ENCODE peak calls at places on chromosome 9, in five cellular contexts. U is heart left ventricle; K is esophagus squamous epithelium; E is CD8-positive, alpha-beta T cell; S is aorta. Z is an unnamed sample.

GRCh38 chr9:35464056-35465025 is 25.6 kb upstream of the RUSC2 start:
- DNase-seq in U (no peak), K (no peak), E (no peak), S (no peak), Z (no peak)

GRCh38 chr9:132043708-132044107 is 36.0 kb downstream of the MED27 start:
- DNase-seq in U (no peak), K (no peak), E (no peak), S (no peak), Z (no peak)

GRCh38 chr9:116267021-116267420 is 113.4 kb downstream of the PAPPA start:
- DNase-seq in U (no peak), K (no peak), E (no peak), S (no peak), Z (no peak)

GRCh38 chr9:122954253-122954691 is 13.5 kb downstream of the RABGAP1 start:
- DNase-seq in U (no peak), K (no peak), E (no peak), S (no peak), Z (no peak)

GRCh38 chr9:752681-753200 is 88.8 kb upstream of the DMRT1 start:
- DNase-seq in U (no peak), K (no peak), E (no peak), S (no peak), Z (no peak)

GRCh38 chr9:2116073-2116472 is 100.9 kb downstream of the SMARCA2 start:
- DNase-seq in U (no peak), K (no peak), E (no peak), S (no peak), Z (no peak)

GRCh38 chr9:18256574-18256973 is 217.4 kb upstream of the ADAMTSL1 start:
- DNase-seq in U (no peak), K (no peak), E (no peak), S (no peak), Z (no peak)

GRCh38 chr9:111037744-111038335 is 430 bp downstream of the LPAR1 start:
- DNase-seq in U (peak), K (no peak), E (no peak), S (peak), Z (no peak)

GRCh38 chr9:138114501-138115245 is 237.1 kb downstream of the CACNA1B start:
- DNase-seq in U (no peak), K (no peak), E (no peak), S (no peak), Z (no peak)

GRCh38 chr9:20664501-20664900 is 19.6 kb upstream of the FOCAD start:
- DNase-seq in U (no peak), K (no peak), E (no peak), S (no peak), Z (no peak)

GRCh38 chr9:20321683-20322082 is 300.6 kb downstream of the MLLT3 start:
- DNase-seq in U (no peak), K (no peak), E (peak), S (no peak), Z (no peak)

GRCh38 chr9:78030553-78031270 is 899 bp downstream of the GNAQ start:
- DNase-seq in U (peak), K (no peak), E (peak), S (peak), Z (no peak)

GRCh38 chr9:29999645-30000044 is 2384.8 kb upstream of the ACO1 start:
- DNase-seq in U (no peak), K (no peak), E (no peak), S (no peak), Z (no peak)

GRCh38 chr9:129879103-129879699 is 43.9 kb downstream of the USP20 start:
- DNase-seq in U (no peak), K (no peak), E (no peak), S (no peak), Z (no peak)

GRCh38 chr9:21559402-21560280 is 77.5 kb upstream of the IFNE start:
- DNase-seq in U (peak), K (no peak), E (peak), S (peak), Z (no peak)

GRCh38 chr9:117696141-117696540 is 8.1 kb upstream of the TLR4 start:
- DNase-seq in U (no peak), K (no peak), E (no peak), S (no peak), Z (no peak)

GRCh38 chr9:75903785-75904360 is 13.4 kb downstream of the PCSK5 start:
- DNase-seq in U (no peak), K (no peak), E (no peak), S (no peak), Z (no peak)

GRCh38 chr9:93945400-93946337 is 9.5 kb downstream of the BARX1 start:
- DNase-seq in U (peak), K (no peak), E (no peak), S (no peak), Z (no peak)

GRCh38 chr9:504921-505821 is 290.5 kb downstream of the DOCK8 start:
- DNase-seq in U (peak), K (no peak), E (peak), S (peak), Z (no peak)

GRCh38 chr9:95167998-95168397 is 149.5 kb downstream of the FANCC start:
- DNase-seq in U (no peak), K (no peak), E (peak), S (no peak), Z (peak)

GRCh38 chr9:93968451-93969327 is 13.5 kb upstream of the BARX1 start:
- DNase-seq in U (no peak), K (no peak), E (no peak), S (no peak), Z (no peak)

GRCh38 chr9:135501261-135502167 is 1.0 kb downstream of the MRPS2 start:
- DNase-seq in U (peak), K (no peak), E (no peak), S (peak), Z (no peak)

GRCh38 chr9:97511762-97512429 is 10.4 kb downstream of the TMOD1 start:
- DNase-seq in U (no peak), K (no peak), E (no peak), S (no peak), Z (no peak)

GRCh38 chr9:27529316-27530278 is at the start of gene MOB3B:
- DNase-seq in U (peak), K (peak), E (peak), S (peak), Z (no peak)

GRCh38 chr9:73151653-73152382 is at the start of gene ANXA1:
- DNase-seq in U (no peak), K (no peak), E (no peak), S (no peak), Z (no peak)

GRCh38 chr9:31908158-31908890 is 476.1 kb upstream of the ACO1 start:
- DNase-seq in U (no peak), K (no peak), E (no peak), S (no peak), Z (no peak)

DNA sequence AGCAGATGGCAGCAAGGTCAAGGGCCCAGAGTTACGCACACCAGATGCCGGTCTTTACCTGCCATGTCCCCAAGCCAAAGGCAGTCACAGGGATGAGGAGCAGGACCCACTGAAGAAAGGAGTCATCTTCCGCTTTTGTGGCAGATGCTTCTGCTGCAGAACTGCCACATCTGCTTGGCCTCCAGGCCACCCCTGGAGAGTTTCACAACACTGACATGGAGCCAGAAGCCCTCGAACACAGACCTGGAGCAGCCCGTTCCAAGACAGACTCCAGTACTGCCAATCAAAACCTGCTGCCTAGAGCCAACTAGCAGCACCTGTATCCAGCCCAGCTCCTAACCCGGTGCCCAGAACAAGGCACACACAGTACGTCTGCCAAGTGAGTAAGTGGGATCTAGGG is 1.5 kb downstream of the SURF1 start:
- DNase-seq in U (no peak), K (no peak), E (no peak), S (no peak), Z (no peak)
- H3K4me3 ChIP-seq in U (peak), K (no peak), E (no peak), S (no peak), Z (peak)

GRCh38 chr9:101229606-101230005 is 155.2 kb downstream of the BAAT start:
- DNase-seq in U (no peak), K (no peak), E (no peak), S (no peak), Z (no peak)

GRCh38 chr9:101232405-101232977 is 152.3 kb downstream of the BAAT start:
- DNase-seq in U (no peak), K (no peak), E (no peak), S (no peak), Z (no peak)

DNA sequence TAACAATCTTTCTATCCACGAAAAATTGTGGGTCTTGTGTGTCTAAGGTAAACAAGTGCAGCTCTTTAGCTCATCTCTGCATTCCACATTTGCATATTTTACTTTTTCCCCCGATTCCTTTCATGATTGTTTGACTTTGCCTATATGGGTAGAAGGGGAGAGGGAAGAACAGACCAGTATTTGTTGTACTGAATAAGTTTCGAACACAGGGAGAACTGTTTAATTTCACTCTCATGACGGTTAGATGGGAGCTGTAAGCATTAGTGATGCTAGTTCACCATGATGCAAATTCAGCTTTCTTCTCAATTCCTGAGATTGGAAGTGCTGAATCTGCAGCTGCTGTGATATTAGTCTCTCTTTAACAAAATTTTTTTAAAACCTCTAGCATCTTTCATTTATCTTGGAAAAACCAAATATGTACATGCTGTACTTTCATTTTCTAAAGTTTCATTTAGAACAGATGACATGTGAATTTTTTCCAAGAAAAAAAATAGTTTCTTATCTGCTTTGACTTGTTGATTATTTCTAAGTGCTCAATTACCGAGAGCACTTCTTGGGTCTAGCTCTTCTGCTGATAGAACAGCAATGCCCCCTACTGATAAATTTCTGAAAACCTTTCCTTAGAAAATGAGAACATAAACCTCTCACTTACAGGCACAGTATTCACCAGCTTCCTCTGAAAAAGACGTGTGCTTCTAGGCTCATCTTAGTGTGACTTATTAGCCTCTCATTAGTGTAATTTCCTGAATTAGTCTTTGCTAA is 149.5 kb downstream of the BAAT start:
- DNase-seq in U (no peak), K (no peak), E (no peak), S (no peak), Z (no peak)
- H3K4me3 ChIP-seq in U (no peak), K (no peak), E (no peak), S (no peak), Z (no peak)

GRCh38 chr9:128818839-128819715 is 777 bp downstream of the ENDOG start:
- DNase-seq in U (peak), K (no peak), E (peak), S (no peak), Z (no peak)
- H3K4me3 ChIP-seq in U (peak), K (peak), E (peak), S (peak), Z (peak)

DNA sequence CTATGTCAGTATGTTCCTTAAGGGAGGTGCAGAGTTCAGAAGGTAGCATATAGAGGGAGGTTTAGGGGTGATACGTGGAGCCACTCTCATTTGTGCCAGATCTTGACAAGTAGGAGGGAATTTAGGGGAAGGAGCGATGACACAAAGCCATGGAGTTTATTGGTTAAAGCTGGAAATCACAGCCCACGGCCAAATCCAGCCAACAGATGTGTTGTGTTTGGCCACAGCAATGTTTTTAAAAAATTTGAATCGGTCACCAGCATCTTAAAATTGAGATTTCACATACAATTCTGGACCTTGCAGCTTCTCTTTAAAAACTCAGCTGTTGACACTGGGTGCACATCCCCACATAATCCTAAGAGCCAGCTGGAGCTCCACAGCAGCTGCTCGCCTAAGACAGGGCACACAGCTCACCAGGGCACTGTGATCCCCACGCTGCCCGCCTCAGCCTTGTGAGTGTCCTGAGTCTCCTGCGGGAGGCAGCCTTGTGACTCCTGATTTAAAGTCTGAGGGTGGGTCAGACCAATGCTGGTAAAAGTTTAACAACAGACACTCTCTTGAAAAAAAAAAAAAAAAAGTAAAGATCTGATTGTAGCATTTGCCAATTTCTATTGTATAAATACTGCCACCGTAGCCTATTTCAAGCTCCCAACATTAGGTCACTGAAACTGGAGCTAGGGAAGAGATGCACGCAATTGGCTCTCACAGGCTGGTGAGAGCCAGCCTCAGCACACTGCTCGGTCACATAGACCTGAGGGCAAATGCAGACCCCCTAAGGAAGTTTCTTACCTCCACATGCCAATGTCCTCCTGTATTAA is 124.9 kb downstream of the HSD17B3 start:
- DNase-seq in U (no peak), K (no peak), E (no peak), S (no peak), Z (no peak)
- H3K4me3 ChIP-seq in U (no peak), K (no peak), E (no peak), S (no peak), Z (no peak)

DNA sequence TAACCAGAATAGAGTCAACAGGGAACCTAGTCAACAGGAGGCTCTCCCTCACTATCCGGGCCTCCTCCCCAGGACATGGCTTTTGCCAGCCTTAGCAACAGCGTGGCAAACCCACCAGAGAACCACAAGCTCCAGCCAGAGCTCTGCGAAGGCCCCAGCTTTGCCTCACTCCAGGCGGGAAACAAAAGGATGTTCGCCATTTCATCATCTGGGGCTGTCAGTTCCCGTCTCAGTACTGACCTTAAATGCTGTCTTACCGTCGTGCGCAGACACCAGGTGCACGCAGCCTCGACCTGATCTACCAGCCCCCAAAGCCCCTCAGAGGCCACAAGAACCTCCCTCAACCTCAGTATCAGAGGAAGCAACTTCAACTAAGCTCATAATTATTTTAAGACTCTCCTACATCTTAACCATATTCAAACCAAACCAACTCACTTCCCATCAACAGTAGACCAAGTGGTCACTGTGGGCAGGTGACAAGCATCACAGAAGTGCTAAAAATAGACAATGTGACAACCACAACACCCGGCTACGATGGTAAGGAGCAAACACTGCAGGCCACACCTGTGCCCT is 71.4 kb downstream of the SEMA4D start:
- DNase-seq in U (peak), K (no peak), E (no peak), S (peak), Z (no peak)
- H3K4me3 ChIP-seq in U (no peak), K (no peak), E (peak), S (no peak), Z (no peak)

GRCh38 chr9:16870606-16871357 is at the start of gene BNC2:
- DNase-seq in U (peak), K (no peak), E (no peak), S (peak), Z (no peak)

GRCh38 chr9:16867571-16868311 is 2.7 kb downstream of the BNC2 start:
- DNase-seq in U (no peak), K (no peak), E (no peak), S (no peak), Z (no peak)

GRCh38 chr9:16869140-16869903 is 1.1 kb downstream of the BNC2 start:
- DNase-seq in U (no peak), K (no peak), E (no peak), S (no peak), Z (no peak)

GRCh38 chr9:16869961-16870605 is 387 bp downstream of the BNC2 start:
- DNase-seq in U (peak), K (no peak), E (no peak), S (peak), Z (no peak)

DNA sequence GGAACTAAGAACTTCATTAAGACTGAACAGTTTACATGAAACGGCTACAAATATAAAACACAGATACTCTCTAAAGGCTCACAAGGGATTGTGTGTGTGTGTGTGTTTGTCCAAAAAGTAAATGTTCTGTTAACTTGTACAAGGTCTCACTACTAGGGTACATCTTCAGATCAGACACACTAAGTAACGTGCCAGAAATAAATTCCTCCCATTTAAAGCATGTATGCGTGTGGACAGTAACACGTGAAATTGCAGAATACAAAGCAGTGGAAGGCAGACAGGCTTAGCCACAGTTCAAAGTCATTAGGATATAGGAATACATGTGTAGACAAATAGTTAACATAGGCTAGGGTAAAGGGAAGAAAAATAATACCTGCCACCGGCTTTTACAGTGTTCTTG is 1.8 kb downstream of the BNC2 start:
- DNase-seq in U (no peak), K (no peak), E (no peak), S (no peak), Z (no peak)
- H3K4me3 ChIP-seq in U (peak), K (peak), E (no peak), S (no peak), Z (peak)

GRCh38 chr9:136656795-136657611 is 5.7 kb upstream of the EGFL7 start:
- DNase-seq in U (peak), K (no peak), E (no peak), S (peak), Z (no peak)

GRCh38 chr9:136657975-136658848 is 4.5 kb upstream of the EGFL7 start:
- DNase-seq in U (peak), K (no peak), E (no peak), S (no peak), Z (no peak)

GRCh38 chr9:136654820-136655219 is 7.9 kb upstream of the EGFL7 start:
- DNase-seq in U (no peak), K (no peak), E (no peak), S (no peak), Z (no peak)

GRCh38 chr9:136655244-136656225 is 7.2 kb upstream of the EGFL7 start:
- DNase-seq in U (peak), K (no peak), E (no peak), S (peak), Z (no peak)

DNA sequence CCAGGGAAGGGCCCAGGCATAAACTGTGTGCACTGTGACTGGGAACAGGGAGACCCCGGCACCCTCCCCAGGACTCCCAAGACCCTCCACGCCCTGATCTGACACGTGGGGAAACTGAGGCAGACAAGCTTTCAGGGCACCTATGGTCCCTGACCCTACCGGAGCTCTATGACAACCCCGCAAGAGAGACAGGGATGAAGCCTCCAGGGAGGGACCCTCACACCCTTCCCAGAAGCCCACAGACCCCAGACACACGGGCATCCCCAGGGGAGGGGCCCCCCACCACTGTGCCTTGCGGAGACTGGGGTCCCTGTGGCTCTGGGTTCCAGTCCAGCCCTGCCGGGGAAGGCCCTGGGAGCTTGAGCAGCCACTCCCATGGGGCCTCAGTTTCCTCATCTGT is 6.4 kb upstream of the EGFL7 start:
- DNase-seq in U (no peak), K (no peak), E (no peak), S (peak), Z (no peak)
- H3K4me3 ChIP-seq in U (peak), K (peak), E (no peak), S (no peak), Z (no peak)